ENCODE peak calls at places on chromosomes 11 and 22, in nine cellular contexts. One of them, this sample, is unnamed.

GRCh38 chr11:64052938-64053622 is 17.3 kb downstream of the FLRT1 start:
- DNase-seq in NCI-H82: peak
- DNase-seq in AG10803: no peak
- DNase-seq in C1 segment of cervical spinal cord: no peak
- DNase-seq in esophagus squamous epithelium: no peak
- DNase-seq in head of caudate nucleus: no peak
- DNase-seq in activated T-helper 1 cell treated with anti-CD3 and anti-CD28 coated beads, Interleukin-2, amount 50 U/mL, for 16 hours: no peak
- DNase-seq in activated naive CD4-positive, alpha-beta T cell treated with anti-CD3 and anti-CD28 coated beads, Interleukin-2, amount 50 U/mL, for 72 hours: no peak
- DNase-seq in testis: no peak
- DNase-seq in this sample: no peak

GRCh38 chr11:118883368-118884071 is at the start of gene CXCR5:
- DNase-seq in NCI-H82: no peak
- DNase-seq in AG10803: no peak
- DNase-seq in C1 segment of cervical spinal cord: no peak
- DNase-seq in esophagus squamous epithelium: no peak
- DNase-seq in head of caudate nucleus: no peak
- DNase-seq in activated T-helper 1 cell treated with anti-CD3 and anti-CD28 coated beads, Interleukin-2, amount 50 U/mL, for 16 hours: no peak
- DNase-seq in activated naive CD4-positive, alpha-beta T cell treated with anti-CD3 and anti-CD28 coated beads, Interleukin-2, amount 50 U/mL, for 72 hours: no peak
- DNase-seq in testis: no peak
- DNase-seq in this sample: no peak

GRCh38 chr11:104164028-104164520 is at the start of gene PDGFD:
- DNase-seq in NCI-H82: peak
- DNase-seq in AG10803: peak
- DNase-seq in C1 segment of cervical spinal cord: no peak
- DNase-seq in esophagus squamous epithelium: no peak
- DNase-seq in head of caudate nucleus: peak
- DNase-seq in activated T-helper 1 cell treated with anti-CD3 and anti-CD28 coated beads, Interleukin-2, amount 50 U/mL, for 16 hours: no peak
- DNase-seq in activated naive CD4-positive, alpha-beta T cell treated with anti-CD3 and anti-CD28 coated beads, Interleukin-2, amount 50 U/mL, for 72 hours: peak
- DNase-seq in testis: peak
- DNase-seq in this sample: peak

GRCh38 chr11:9320047-9320446 is 5.7 kb upstream of the TMEM41B start:
- DNase-seq in NCI-H82: no peak
- DNase-seq in AG10803: no peak
- DNase-seq in C1 segment of cervical spinal cord: no peak
- DNase-seq in esophagus squamous epithelium: no peak
- DNase-seq in head of caudate nucleus: no peak
- DNase-seq in activated T-helper 1 cell treated with anti-CD3 and anti-CD28 coated beads, Interleukin-2, amount 50 U/mL, for 16 hours: no peak
- DNase-seq in activated naive CD4-positive, alpha-beta T cell treated with anti-CD3 and anti-CD28 coated beads, Interleukin-2, amount 50 U/mL, for 72 hours: no peak
- DNase-seq in testis: no peak
- DNase-seq in this sample: no peak

GRCh38 chr11:74592441-74593362 is at the start of gene POLD3:
- DNase-seq in NCI-H82: peak
- DNase-seq in AG10803: peak
- DNase-seq in C1 segment of cervical spinal cord: peak
- DNase-seq in esophagus squamous epithelium: peak
- DNase-seq in head of caudate nucleus: peak
- DNase-seq in activated T-helper 1 cell treated with anti-CD3 and anti-CD28 coated beads, Interleukin-2, amount 50 U/mL, for 16 hours: peak
- DNase-seq in activated naive CD4-positive, alpha-beta T cell treated with anti-CD3 and anti-CD28 coated beads, Interleukin-2, amount 50 U/mL, for 72 hours: peak
- DNase-seq in testis: peak
- DNase-seq in this sample: peak

GRCh38 chr22:45127866-45128265 is 35.9 kb upstream of the NUP50 start:
- DNase-seq in NCI-H82: no peak
- DNase-seq in AG10803: peak
- DNase-seq in C1 segment of cervical spinal cord: no peak
- DNase-seq in esophagus squamous epithelium: no peak
- DNase-seq in head of caudate nucleus: no peak
- DNase-seq in activated T-helper 1 cell treated with anti-CD3 and anti-CD28 coated beads, Interleukin-2, amount 50 U/mL, for 16 hours: no peak
- DNase-seq in activated naive CD4-positive, alpha-beta T cell treated with anti-CD3 and anti-CD28 coated beads, Interleukin-2, amount 50 U/mL, for 72 hours: no peak
- DNase-seq in testis: no peak
- DNase-seq in this sample: no peak

GRCh38 chr11:130118636-130119387 is 40.8 kb upstream of the ST14 start:
- DNase-seq in NCI-H82: no peak
- DNase-seq in AG10803: no peak
- DNase-seq in C1 segment of cervical spinal cord: no peak
- DNase-seq in esophagus squamous epithelium: no peak
- DNase-seq in head of caudate nucleus: no peak
- DNase-seq in activated T-helper 1 cell treated with anti-CD3 and anti-CD28 coated beads, Interleukin-2, amount 50 U/mL, for 16 hours: no peak
- DNase-seq in activated naive CD4-positive, alpha-beta T cell treated with anti-CD3 and anti-CD28 coated beads, Interleukin-2, amount 50 U/mL, for 72 hours: no peak
- DNase-seq in testis: no peak
- DNase-seq in this sample: peak

GRCh38 chr11:41437006-41437405 is 22.4 kb downstream of the LRRC4C start:
- DNase-seq in NCI-H82: no peak
- DNase-seq in AG10803: no peak
- DNase-seq in C1 segment of cervical spinal cord: no peak
- DNase-seq in esophagus squamous epithelium: no peak
- DNase-seq in head of caudate nucleus: no peak
- DNase-seq in activated T-helper 1 cell treated with anti-CD3 and anti-CD28 coated beads, Interleukin-2, amount 50 U/mL, for 16 hours: no peak
- DNase-seq in activated naive CD4-positive, alpha-beta T cell treated with anti-CD3 and anti-CD28 coated beads, Interleukin-2, amount 50 U/mL, for 72 hours: no peak
- DNase-seq in testis: no peak
- DNase-seq in this sample: no peak

GRCh38 chr22:46779023-46779422 is 16.6 kb downstream of the TBC1D22A start:
- DNase-seq in NCI-H82: no peak
- DNase-seq in AG10803: no peak
- DNase-seq in C1 segment of cervical spinal cord: no peak
- DNase-seq in esophagus squamous epithelium: no peak
- DNase-seq in head of caudate nucleus: no peak
- DNase-seq in activated T-helper 1 cell treated with anti-CD3 and anti-CD28 coated beads, Interleukin-2, amount 50 U/mL, for 16 hours: no peak
- DNase-seq in activated naive CD4-positive, alpha-beta T cell treated with anti-CD3 and anti-CD28 coated beads, Interleukin-2, amount 50 U/mL, for 72 hours: no peak
- DNase-seq in testis: no peak
- DNase-seq in this sample: no peak

GRCh38 chr22:24482586-24482985 is 12.5 kb upstream of the UPB1 start:
- DNase-seq in NCI-H82: no peak
- DNase-seq in AG10803: peak
- DNase-seq in C1 segment of cervical spinal cord: no peak
- DNase-seq in esophagus squamous epithelium: no peak
- DNase-seq in head of caudate nucleus: no peak
- DNase-seq in activated T-helper 1 cell treated with anti-CD3 and anti-CD28 coated beads, Interleukin-2, amount 50 U/mL, for 16 hours: no peak
- DNase-seq in activated naive CD4-positive, alpha-beta T cell treated with anti-CD3 and anti-CD28 coated beads, Interleukin-2, amount 50 U/mL, for 72 hours: no peak
- DNase-seq in testis: no peak
- DNase-seq in this sample: no peak

GRCh38 chr11:95339554-95339953 is 108.6 kb upstream of the SESN3 start:
- DNase-seq in NCI-H82: no peak
- DNase-seq in AG10803: no peak
- DNase-seq in C1 segment of cervical spinal cord: no peak
- DNase-seq in esophagus squamous epithelium: no peak
- DNase-seq in head of caudate nucleus: no peak
- DNase-seq in activated T-helper 1 cell treated with anti-CD3 and anti-CD28 coated beads, Interleukin-2, amount 50 U/mL, for 16 hours: no peak
- DNase-seq in activated naive CD4-positive, alpha-beta T cell treated with anti-CD3 and anti-CD28 coated beads, Interleukin-2, amount 50 U/mL, for 72 hours: no peak
- DNase-seq in testis: no peak
- DNase-seq in this sample: no peak

GRCh38 chr11:77089004-77089545 is 13.6 kb upstream of the OMP start:
- DNase-seq in NCI-H82: no peak
- DNase-seq in AG10803: no peak
- DNase-seq in C1 segment of cervical spinal cord: no peak
- DNase-seq in esophagus squamous epithelium: no peak
- DNase-seq in head of caudate nucleus: no peak
- DNase-seq in activated T-helper 1 cell treated with anti-CD3 and anti-CD28 coated beads, Interleukin-2, amount 50 U/mL, for 16 hours: no peak
- DNase-seq in activated naive CD4-positive, alpha-beta T cell treated with anti-CD3 and anti-CD28 coated beads, Interleukin-2, amount 50 U/mL, for 72 hours: no peak
- DNase-seq in testis: no peak
- DNase-seq in this sample: no peak

GRCh38 chr11:5258543-5259262 is 4.1 kb upstream of the HBG2 start:
- DNase-seq in NCI-H82: no peak
- DNase-seq in AG10803: no peak
- DNase-seq in C1 segment of cervical spinal cord: no peak
- DNase-seq in esophagus squamous epithelium: no peak
- DNase-seq in head of caudate nucleus: no peak
- DNase-seq in activated T-helper 1 cell treated with anti-CD3 and anti-CD28 coated beads, Interleukin-2, amount 50 U/mL, for 16 hours: no peak
- DNase-seq in activated naive CD4-positive, alpha-beta T cell treated with anti-CD3 and anti-CD28 coated beads, Interleukin-2, amount 50 U/mL, for 72 hours: no peak
- DNase-seq in testis: no peak
- DNase-seq in this sample: no peak

GRCh38 chr22:48869161-48869560 is 958.5 kb downstream of the BRD1 start:
- DNase-seq in NCI-H82: no peak
- DNase-seq in AG10803: no peak
- DNase-seq in C1 segment of cervical spinal cord: no peak
- DNase-seq in esophagus squamous epithelium: no peak
- DNase-seq in head of caudate nucleus: no peak
- DNase-seq in activated T-helper 1 cell treated with anti-CD3 and anti-CD28 coated beads, Interleukin-2, amount 50 U/mL, for 16 hours: no peak
- DNase-seq in activated naive CD4-positive, alpha-beta T cell treated with anti-CD3 and anti-CD28 coated beads, Interleukin-2, amount 50 U/mL, for 72 hours: no peak
- DNase-seq in testis: no peak
- DNase-seq in this sample: no peak

GRCh38 chr11:45089251-45089650 is 57.2 kb upstream of the PRDM11 start:
- DNase-seq in NCI-H82: no peak
- DNase-seq in AG10803: peak
- DNase-seq in C1 segment of cervical spinal cord: no peak
- DNase-seq in esophagus squamous epithelium: no peak
- DNase-seq in head of caudate nucleus: no peak
- DNase-seq in activated T-helper 1 cell treated with anti-CD3 and anti-CD28 coated beads, Interleukin-2, amount 50 U/mL, for 16 hours: no peak
- DNase-seq in activated naive CD4-positive, alpha-beta T cell treated with anti-CD3 and anti-CD28 coated beads, Interleukin-2, amount 50 U/mL, for 72 hours: no peak
- DNase-seq in testis: peak
- DNase-seq in this sample: no peak

GRCh38 chr11:15093432-15093831 is 20.0 kb downstream of the CALCB start:
- DNase-seq in NCI-H82: no peak
- DNase-seq in AG10803: no peak
- DNase-seq in C1 segment of cervical spinal cord: no peak
- DNase-seq in esophagus squamous epithelium: no peak
- DNase-seq in head of caudate nucleus: no peak
- DNase-seq in activated T-helper 1 cell treated with anti-CD3 and anti-CD28 coated beads, Interleukin-2, amount 50 U/mL, for 16 hours: no peak
- DNase-seq in activated naive CD4-positive, alpha-beta T cell treated with anti-CD3 and anti-CD28 coated beads, Interleukin-2, amount 50 U/mL, for 72 hours: no peak
- DNase-seq in testis: no peak
- DNase-seq in this sample: no peak

GRCh38 chr11:112805658-112806057 is 155.6 kb upstream of the NCAM1 start:
- DNase-seq in NCI-H82: peak
- DNase-seq in AG10803: no peak
- DNase-seq in C1 segment of cervical spinal cord: no peak
- DNase-seq in esophagus squamous epithelium: no peak
- DNase-seq in head of caudate nucleus: no peak
- DNase-seq in activated T-helper 1 cell treated with anti-CD3 and anti-CD28 coated beads, Interleukin-2, amount 50 U/mL, for 16 hours: no peak
- DNase-seq in activated naive CD4-positive, alpha-beta T cell treated with anti-CD3 and anti-CD28 coated beads, Interleukin-2, amount 50 U/mL, for 72 hours: no peak
- DNase-seq in testis: no peak
- DNase-seq in this sample: no peak

GRCh38 chr11:108705061-108705460 is 40.2 kb downstream of the DDX10 start:
- DNase-seq in NCI-H82: no peak
- DNase-seq in AG10803: no peak
- DNase-seq in C1 segment of cervical spinal cord: no peak
- DNase-seq in esophagus squamous epithelium: no peak
- DNase-seq in head of caudate nucleus: no peak
- DNase-seq in activated T-helper 1 cell treated with anti-CD3 and anti-CD28 coated beads, Interleukin-2, amount 50 U/mL, for 16 hours: no peak
- DNase-seq in activated naive CD4-positive, alpha-beta T cell treated with anti-CD3 and anti-CD28 coated beads, Interleukin-2, amount 50 U/mL, for 72 hours: no peak
- DNase-seq in testis: no peak
- DNase-seq in this sample: no peak

This sample was measured in effector memory CD8-positive, alpha-beta T cell.